ENCODE peak calls at places on chromosomes 2 and 18, in six cellular contexts. One of them, this sample, is unnamed.

GRCh38 chr2:196482119-196483065 is 157.1 kb upstream of the CCDC150 start:
- DNase-seq in cardiac muscle cell: no peak
- DNase-seq in RWPE1: peak
- DNase-seq in AG04450: no peak
- DNase-seq in transverse colon: no peak
- DNase-seq in hepatocyte: no peak
- DNase-seq in this sample: no peak

GRCh38 chr2:177397501-177398289 is 5.1 kb downstream of the AGPS start:
- DNase-seq in transverse colon: peak
- DNase-seq in hepatocyte: peak
- DNase-seq in RWPE1: peak
- DNase-seq in cardiac muscle cell: no peak
- DNase-seq in AG04450: peak
- DNase-seq in this sample: no peak

GRCh38 chr18:33755918-33756590 is 178.0 kb downstream of the ASXL3 start:
- DNase-seq in hepatocyte: peak
- DNase-seq in AG04450: peak
- DNase-seq in RWPE1: peak
- DNase-seq in cardiac muscle cell: no peak
- DNase-seq in transverse colon: peak
- DNase-seq in this sample: no peak

GRCh38 chr2:108594982-108595464 is 60.8 kb downstream of the LIMS1 start:
- DNase-seq in cardiac muscle cell: peak
- DNase-seq in transverse colon: no peak
- DNase-seq in RWPE1: peak
- DNase-seq in hepatocyte: no peak
- DNase-seq in AG04450: peak
- DNase-seq in this sample: no peak

GRCh38 chr2:168478206-168478605 is 22.1 kb downstream of the CERS6 start:
- DNase-seq in hepatocyte: no peak
- DNase-seq in cardiac muscle cell: no peak
- DNase-seq in transverse colon: no peak
- DNase-seq in RWPE1: no peak
- DNase-seq in AG04450: no peak
- DNase-seq in this sample: no peak

GRCh38 chr18:21735452-21736015 is 5.1 kb upstream of the MIB1 start:
- DNase-seq in RWPE1: no peak
- DNase-seq in hepatocyte: peak
- DNase-seq in cardiac muscle cell: no peak
- DNase-seq in AG04450: no peak
- DNase-seq in transverse colon: peak
- DNase-seq in this sample: no peak

GRCh38 chr18:48775372-48776160 is 175.2 kb downstream of the SMAD7 start:
- DNase-seq in cardiac muscle cell: no peak
- DNase-seq in hepatocyte: no peak
- DNase-seq in transverse colon: no peak
- DNase-seq in RWPE1: no peak
- DNase-seq in AG04450: no peak
- DNase-seq in this sample: no peak

GRCh38 chr2:168244318-168244717 is 3.1 kb downstream of the STK39 start:
- DNase-seq in AG04450: no peak
- DNase-seq in hepatocyte: peak
- DNase-seq in transverse colon: peak
- DNase-seq in RWPE1: peak
- DNase-seq in cardiac muscle cell: peak
- DNase-seq in this sample: no peak

GRCh38 chr2:19336781-19337180 is 21.6 kb downstream of the OSR1 start:
- DNase-seq in RWPE1: no peak
- DNase-seq in AG04450: no peak
- DNase-seq in transverse colon: no peak
- DNase-seq in hepatocyte: no peak
- DNase-seq in cardiac muscle cell: no peak
- DNase-seq in this sample: no peak

GRCh38 chr2:8550932-8551621 is 130.8 kb upstream of the ID2 start:
- DNase-seq in transverse colon: peak
- DNase-seq in cardiac muscle cell: no peak
- DNase-seq in AG04450: no peak
- DNase-seq in hepatocyte: no peak
- DNase-seq in RWPE1: no peak
- DNase-seq in this sample: peak

GRCh38 chr2:84856785-84857184 is 24.1 kb downstream of the TRABD2A start:
- DNase-seq in cardiac muscle cell: no peak
- DNase-seq in transverse colon: peak
- DNase-seq in AG04450: no peak
- DNase-seq in hepatocyte: no peak
- DNase-seq in RWPE1: no peak
- DNase-seq in this sample: no peak

GRCh38 chr2:173652311-173652710 is 297.6 kb downstream of the CDCA7 start:
- DNase-seq in AG04450: peak
- DNase-seq in transverse colon: no peak
- DNase-seq in cardiac muscle cell: no peak
- DNase-seq in RWPE1: peak
- DNase-seq in hepatocyte: peak
- DNase-seq in this sample: no peak

GRCh38 chr2:168694876-168695275 is 107.6 kb upstream of the NOSTRIN start:
- DNase-seq in hepatocyte: no peak
- DNase-seq in transverse colon: no peak
- DNase-seq in cardiac muscle cell: no peak
- DNase-seq in RWPE1: no peak
- DNase-seq in AG04450: no peak
- DNase-seq in this sample: no peak

GRCh38 chr2:179311071-179311470 is 46.4 kb upstream of the SESTD1 start:
- DNase-seq in hepatocyte: no peak
- DNase-seq in RWPE1: no peak
- DNase-seq in transverse colon: no peak
- DNase-seq in AG04450: no peak
- DNase-seq in cardiac muscle cell: peak
- DNase-seq in this sample: no peak

GRCh38 chr2:1972428-1972827 is 228.1 kb upstream of the PXDN start:
- DNase-seq in AG04450: no peak
- DNase-seq in RWPE1: peak
- DNase-seq in cardiac muscle cell: peak
- DNase-seq in transverse colon: no peak
- DNase-seq in hepatocyte: peak
- DNase-seq in this sample: no peak

GRCh38 chr18:57025525-57025924 is 121.4 kb upstream of the BOD1L2 start:
- DNase-seq in RWPE1: no peak
- DNase-seq in hepatocyte: no peak
- DNase-seq in AG04450: no peak
- DNase-seq in cardiac muscle cell: no peak
- DNase-seq in transverse colon: no peak
- DNase-seq in this sample: no peak

GRCh38 chr2:129738799-129739198 is 240.7 kb upstream of the RAB6C start:
- DNase-seq in transverse colon: no peak
- DNase-seq in cardiac muscle cell: no peak
- DNase-seq in AG04450: no peak
- DNase-seq in hepatocyte: no peak
- DNase-seq in RWPE1: no peak
- DNase-seq in this sample: no peak

GRCh38 chr2:171798156-171798815 is 95.8 kb downstream of the SLC25A12 start:
- DNase-seq in hepatocyte: no peak
- DNase-seq in AG04450: no peak
- DNase-seq in RWPE1: peak
- DNase-seq in transverse colon: no peak
- DNase-seq in cardiac muscle cell: no peak
- DNase-seq in this sample: no peak

GRCh38 chr2:105294844-105295481 is 34.6 kb downstream of the TGFBRAP1 start:
- DNase-seq in AG04450: peak
- DNase-seq in hepatocyte: peak
- DNase-seq in transverse colon: no peak
- DNase-seq in cardiac muscle cell: peak
- DNase-seq in RWPE1: peak
- DNase-seq in this sample: no peak

GRCh38 chr2:122543815-122544214 is 788.4 kb downstream of the TSN start:
- DNase-seq in RWPE1: peak
- DNase-seq in hepatocyte: no peak
- DNase-seq in AG04450: no peak
- DNase-seq in cardiac muscle cell: no peak
- DNase-seq in transverse colon: no peak
- DNase-seq in this sample: no peak

GRCh38 chr2:9693138-9693520 is 62.3 kb upstream of the YWHAQ start:
- DNase-seq in cardiac muscle cell: no peak
- DNase-seq in hepatocyte: no peak
- DNase-seq in transverse colon: no peak
- DNase-seq in RWPE1: peak
- DNase-seq in AG04450: no peak
- DNase-seq in this sample: peak

GRCh38 chr2:234444888-234445287 is 52.0 kb downstream of the ARL4C start:
- DNase-seq in cardiac muscle cell: no peak
- DNase-seq in hepatocyte: no peak
- DNase-seq in transverse colon: peak
- DNase-seq in RWPE1: no peak
- DNase-seq in AG04450: peak
- DNase-seq in this sample: no peak
- H3K27ac ChIP-seq in cardiac muscle cell: no peak
- H3K27ac ChIP-seq in hepatocyte: peak
- H3K27ac ChIP-seq in transverse colon: peak
- H3K27ac ChIP-seq in RWPE1: peak
- H3K27ac ChIP-seq in AG04450: peak
- H3K27ac ChIP-seq in this sample: no peak

DNA sequence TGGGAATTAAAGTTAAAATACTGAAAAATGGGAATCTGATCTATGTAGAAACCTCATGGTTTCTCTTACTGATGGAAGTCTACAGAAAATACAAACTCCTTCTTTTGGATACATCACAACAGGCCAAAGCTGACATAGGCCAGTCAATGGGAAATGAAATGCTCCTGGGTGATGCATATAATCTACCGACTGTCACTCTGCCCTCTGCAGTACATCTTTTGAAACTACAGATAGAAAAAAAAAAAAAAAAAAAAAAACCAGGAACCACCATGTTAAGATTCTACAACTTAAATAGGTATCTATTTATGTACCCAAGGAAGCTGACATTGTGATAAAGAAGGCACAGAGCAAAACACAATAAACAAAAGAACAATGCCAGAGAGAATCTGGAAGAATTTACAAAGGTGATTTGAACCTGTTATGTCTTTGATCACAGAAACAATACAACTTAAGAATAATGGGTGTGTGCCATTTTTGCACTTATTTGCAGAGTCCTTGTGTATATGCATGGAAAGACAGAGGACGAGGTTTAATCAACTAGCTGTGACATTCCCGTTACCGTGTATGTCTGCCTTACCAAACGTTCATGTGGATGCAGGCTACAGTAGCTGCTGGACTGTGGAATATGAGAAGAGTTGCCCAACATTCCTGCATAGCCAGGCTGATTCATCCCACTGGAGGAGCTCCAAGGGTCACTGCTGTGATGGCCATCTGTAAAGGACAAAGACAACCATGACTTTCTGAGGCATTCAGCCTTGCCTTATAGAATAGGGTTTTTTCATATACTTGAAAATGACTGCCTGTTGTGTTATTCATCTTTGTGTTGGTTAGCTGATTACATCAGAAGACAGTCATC is 312.7 kb downstream of the TCF4 start:
- DNase-seq in transverse colon: no peak
- DNase-seq in cardiac muscle cell: no peak
- DNase-seq in hepatocyte: no peak
- DNase-seq in RWPE1: no peak
- DNase-seq in AG04450: peak
- DNase-seq in this sample: peak
- TF ChIP-seq CTCF in transverse colon: peak
- TF ChIP-seq CTCF in cardiac muscle cell: peak
- TF ChIP-seq CTCF in hepatocyte: no peak
- TF ChIP-seq CTCF in RWPE1: no peak
- TF ChIP-seq CTCF in AG04450: peak
- TF ChIP-seq CTCF in this sample: no peak

DNA sequence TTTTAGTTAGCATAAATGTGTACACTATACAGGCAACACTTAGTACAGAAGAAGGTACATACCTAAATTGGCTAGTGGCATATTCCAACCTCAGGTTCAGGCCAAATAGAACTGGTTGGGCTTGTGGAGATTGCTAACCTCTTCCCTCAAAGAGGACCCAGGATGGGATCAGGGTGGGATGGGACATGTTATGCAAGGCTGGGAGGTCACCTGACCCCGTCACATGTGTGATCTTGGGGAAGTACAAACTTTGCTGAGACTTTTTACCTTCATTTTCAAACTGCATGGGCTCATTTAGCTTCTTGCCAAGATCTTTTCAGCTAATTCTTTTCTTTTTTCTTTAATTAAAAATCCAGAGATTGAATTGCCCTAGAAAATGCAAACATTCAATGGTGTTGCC is 36.9 kb downstream of the TMEM17 start:
- DNase-seq in RWPE1: no peak
- DNase-seq in transverse colon: no peak
- DNase-seq in cardiac muscle cell: no peak
- DNase-seq in AG04450: no peak
- DNase-seq in hepatocyte: no peak
- DNase-seq in this sample: no peak
- H3K27ac ChIP-seq in RWPE1: no peak
- H3K27ac ChIP-seq in transverse colon: no peak
- H3K27ac ChIP-seq in cardiac muscle cell: no peak
- H3K27ac ChIP-seq in AG04450: no peak
- H3K27ac ChIP-seq in hepatocyte: no peak
- H3K27ac ChIP-seq in this sample: no peak

GRCh38 chr2:156320491-156320896 is 12.0 kb downstream of the NR4A2 start:
- DNase-seq in AG04450: no peak
- DNase-seq in transverse colon: peak
- DNase-seq in hepatocyte: no peak
- DNase-seq in cardiac muscle cell: peak
- DNase-seq in RWPE1: peak
- DNase-seq in this sample: no peak

GRCh38 chr2:156321243-156321904 is 11.1 kb downstream of the NR4A2 start:
- DNase-seq in AG04450: no peak
- DNase-seq in cardiac muscle cell: peak
- DNase-seq in hepatocyte: no peak
- DNase-seq in transverse colon: no peak
- DNase-seq in RWPE1: no peak
- DNase-seq in this sample: no peak

GRCh38 chr2:156322103-156322671 is 10.3 kb downstream of the NR4A2 start:
- DNase-seq in transverse colon: no peak
- DNase-seq in AG04450: no peak
- DNase-seq in hepatocyte: no peak
- DNase-seq in RWPE1: no peak
- DNase-seq in cardiac muscle cell: peak
- DNase-seq in this sample: no peak

GRCh38 chr2:156317631-156318030 is 14.9 kb downstream of the NR4A2 start:
- DNase-seq in AG04450: no peak
- DNase-seq in transverse colon: no peak
- DNase-seq in cardiac muscle cell: no peak
- DNase-seq in hepatocyte: no peak
- DNase-seq in RWPE1: no peak
- DNase-seq in this sample: no peak

DNA sequence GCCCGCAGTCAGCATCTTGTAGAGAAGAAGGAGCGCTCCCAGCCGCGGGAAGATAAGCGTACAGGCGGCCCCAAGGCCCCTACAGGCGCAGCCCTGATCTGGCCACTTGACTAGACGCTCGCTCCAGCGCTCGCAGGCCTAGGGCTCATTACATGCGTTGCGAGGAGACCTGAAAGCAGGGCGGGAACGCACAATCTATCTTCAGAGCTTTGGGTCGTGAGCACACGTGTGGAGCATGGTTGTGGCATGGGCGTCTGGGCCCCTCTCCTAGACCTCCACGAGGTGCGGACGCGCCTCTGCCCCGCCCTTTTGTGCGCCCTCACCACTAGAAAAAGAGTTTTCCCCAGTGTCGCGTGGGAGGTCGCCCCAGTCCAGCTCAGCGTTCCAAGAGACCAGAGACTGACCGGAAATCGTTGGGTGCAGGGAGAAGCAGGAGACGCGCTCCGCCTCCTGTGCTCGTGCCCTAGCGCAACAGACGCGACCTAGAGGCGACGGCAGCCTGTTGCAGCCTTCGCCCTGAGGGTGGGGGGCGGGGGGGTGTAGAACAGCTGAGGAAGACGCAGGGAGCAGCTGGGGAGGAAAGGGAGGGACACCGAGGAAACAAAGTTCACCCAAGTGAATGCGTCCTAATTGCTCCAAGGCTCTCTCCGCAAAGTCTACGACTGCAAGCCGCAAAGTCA is 12.6 kb downstream of the NR4A2 start:
- DNase-seq in RWPE1: no peak
- DNase-seq in hepatocyte: peak
- DNase-seq in cardiac muscle cell: peak
- DNase-seq in transverse colon: peak
- DNase-seq in AG04450: no peak
- DNase-seq in this sample: no peak
- TF ChIP-seq CTCF in RWPE1: no peak
- TF ChIP-seq CTCF in hepatocyte: peak
- TF ChIP-seq CTCF in cardiac muscle cell: no peak
- TF ChIP-seq CTCF in transverse colon: no peak
- TF ChIP-seq CTCF in AG04450: no peak
- TF ChIP-seq CTCF in this sample: no peak